ENCODE peak calls at places on chromosomes 11 and 22, in eight cellular contexts. One of them, this sample, is unnamed.

GRCh38 chr22:30266445-30267381 is at the start of gene OSM:
- DNase-seq in heart right ventricle: no peak
- DNase-seq in prostate gland: no peak
- DNase-seq in endothelial cell: no peak
- DNase-seq in upper lobe of right lung: peak
- DNase-seq in natural killer cell: peak
- DNase-seq in A549: no peak
- DNase-seq in WTC11: no peak
- DNase-seq in this sample: no peak

GRCh38 chr11:113474362-113475159 is 637 bp downstream of the DRD2 start:
- DNase-seq in heart right ventricle: peak
- DNase-seq in prostate gland: peak
- DNase-seq in endothelial cell: peak
- DNase-seq in upper lobe of right lung: peak
- DNase-seq in natural killer cell: peak
- DNase-seq in A549: peak
- DNase-seq in WTC11: peak
- DNase-seq in this sample: peak

GRCh38 chr22:36961626-36962025 is 48.2 kb downstream of the CSF2RB start:
- DNase-seq in heart right ventricle: no peak
- DNase-seq in prostate gland: no peak
- DNase-seq in endothelial cell: no peak
- DNase-seq in upper lobe of right lung: no peak
- DNase-seq in natural killer cell: no peak
- DNase-seq in A549: no peak
- DNase-seq in WTC11: no peak
- DNase-seq in this sample: no peak

GRCh38 chr11:88377661-88378060 is 40.1 kb upstream of the CTSC start:
- DNase-seq in heart right ventricle: no peak
- DNase-seq in prostate gland: no peak
- DNase-seq in endothelial cell: no peak
- DNase-seq in upper lobe of right lung: no peak
- DNase-seq in natural killer cell: no peak
- DNase-seq in A549: no peak
- DNase-seq in WTC11: no peak
- DNase-seq in this sample: no peak

GRCh38 chr22:28051787-28052356 is 132.8 kb upstream of the PITPNB start:
- DNase-seq in heart right ventricle: peak
- DNase-seq in prostate gland: peak
- DNase-seq in endothelial cell: peak
- DNase-seq in upper lobe of right lung: peak
- DNase-seq in natural killer cell: no peak
- DNase-seq in A549: peak
- DNase-seq in WTC11: peak
- DNase-seq in this sample: peak

GRCh38 chr11:69156673-69157155 is 979 bp downstream of the SMIM38 start:
- DNase-seq in heart right ventricle: no peak
- DNase-seq in prostate gland: no peak
- DNase-seq in endothelial cell: no peak
- DNase-seq in upper lobe of right lung: peak
- DNase-seq in natural killer cell: no peak
- DNase-seq in A549: no peak
- DNase-seq in WTC11: no peak
- DNase-seq in this sample: no peak

GRCh38 chr11:17714356-17714854 is 5.0 kb upstream of the MYOD1 start:
- DNase-seq in heart right ventricle: peak
- DNase-seq in prostate gland: no peak
- DNase-seq in endothelial cell: no peak
- DNase-seq in upper lobe of right lung: no peak
- DNase-seq in natural killer cell: no peak
- DNase-seq in A549: no peak
- DNase-seq in WTC11: peak
- DNase-seq in this sample: peak

GRCh38 chr11:65206441-65206841 is 24.7 kb downstream of the CAPN1 start:
- DNase-seq in heart right ventricle: no peak
- DNase-seq in prostate gland: no peak
- DNase-seq in endothelial cell: no peak
- DNase-seq in upper lobe of right lung: no peak
- DNase-seq in natural killer cell: no peak
- DNase-seq in A549: no peak
- DNase-seq in WTC11: no peak
- DNase-seq in this sample: no peak

GRCh38 chr22:37370306-37370979 is 56.8 kb downstream of the ELFN2 start:
- DNase-seq in heart right ventricle: peak
- DNase-seq in prostate gland: peak
- DNase-seq in endothelial cell: no peak
- DNase-seq in upper lobe of right lung: peak
- DNase-seq in natural killer cell: no peak
- DNase-seq in A549: no peak
- DNase-seq in WTC11: no peak
- DNase-seq in this sample: no peak

GRCh38 chr11:130560000-130560852 is 111.8 kb downstream of the ADAMTS15 start:
- DNase-seq in heart right ventricle: no peak
- DNase-seq in prostate gland: no peak
- DNase-seq in endothelial cell: no peak
- DNase-seq in upper lobe of right lung: no peak
- DNase-seq in natural killer cell: no peak
- DNase-seq in A549: no peak
- DNase-seq in WTC11: no peak
- DNase-seq in this sample: no peak

GRCh38 chr11:122690801-122691649 is 35.5 kb downstream of the UBASH3B start:
- DNase-seq in heart right ventricle: peak
- DNase-seq in prostate gland: no peak
- DNase-seq in endothelial cell: no peak
- DNase-seq in upper lobe of right lung: no peak
- DNase-seq in natural killer cell: no peak
- DNase-seq in A549: no peak
- DNase-seq in WTC11: no peak
- DNase-seq in this sample: no peak

GRCh38 chr11:128733440-128734115 is 39.7 kb downstream of the FLI1 start:
- DNase-seq in heart right ventricle: no peak
- DNase-seq in prostate gland: no peak
- DNase-seq in endothelial cell: no peak
- DNase-seq in upper lobe of right lung: no peak
- DNase-seq in natural killer cell: no peak
- DNase-seq in A549: no peak
- DNase-seq in WTC11: peak
- DNase-seq in this sample: no peak

GRCh38 chr11:114562166-114562916 is 2.7 kb upstream of the NXPE1 start:
- DNase-seq in heart right ventricle: no peak
- DNase-seq in prostate gland: no peak
- DNase-seq in endothelial cell: no peak
- DNase-seq in upper lobe of right lung: no peak
- DNase-seq in natural killer cell: no peak
- DNase-seq in A549: no peak
- DNase-seq in WTC11: no peak
- DNase-seq in this sample: no peak

GRCh38 chr11:67033661-67034166 is 10.8 kb downstream of the SYT12 start:
- DNase-seq in heart right ventricle: no peak
- DNase-seq in prostate gland: no peak
- DNase-seq in endothelial cell: no peak
- DNase-seq in upper lobe of right lung: no peak
- DNase-seq in natural killer cell: no peak
- DNase-seq in A549: no peak
- DNase-seq in WTC11: no peak
- DNase-seq in this sample: no peak

GRCh38 chr22:49400136-49400865 is 427.4 kb downstream of the BRD1 start:
- DNase-seq in heart right ventricle: no peak
- DNase-seq in prostate gland: no peak
- DNase-seq in endothelial cell: no peak
- DNase-seq in upper lobe of right lung: no peak
- DNase-seq in natural killer cell: no peak
- DNase-seq in A549: no peak
- DNase-seq in WTC11: no peak
- DNase-seq in this sample: no peak

GRCh38 chr11:118263109-118263508 is 988 bp downstream of the MPZL2 start:
- DNase-seq in heart right ventricle: no peak
- DNase-seq in prostate gland: no peak
- DNase-seq in endothelial cell: no peak
- DNase-seq in upper lobe of right lung: no peak
- DNase-seq in natural killer cell: no peak
- DNase-seq in A549: no peak
- DNase-seq in WTC11: no peak
- DNase-seq in this sample: no peak

GRCh38 chr11:118263694-118264567 is at the start of gene MPZL2:
- DNase-seq in heart right ventricle: peak
- DNase-seq in prostate gland: peak
- DNase-seq in endothelial cell: peak
- DNase-seq in upper lobe of right lung: peak
- DNase-seq in natural killer cell: no peak
- DNase-seq in A549: no peak
- DNase-seq in WTC11: peak
- DNase-seq in this sample: peak

GRCh38 chr11:118260353-118260752 is 3.7 kb downstream of the MPZL2 start:
- DNase-seq in heart right ventricle: no peak
- DNase-seq in prostate gland: no peak
- DNase-seq in endothelial cell: no peak
- DNase-seq in upper lobe of right lung: no peak
- DNase-seq in natural killer cell: no peak
- DNase-seq in A549: no peak
- DNase-seq in WTC11: no peak
- DNase-seq in this sample: no peak

GRCh38 chr11:118259138-118259537 is 5.0 kb downstream of the MPZL2 start:
- DNase-seq in heart right ventricle: no peak
- DNase-seq in prostate gland: no peak
- DNase-seq in endothelial cell: no peak
- DNase-seq in upper lobe of right lung: no peak
- DNase-seq in natural killer cell: no peak
- DNase-seq in A549: no peak
- DNase-seq in WTC11: no peak
- DNase-seq in this sample: no peak

DNA sequence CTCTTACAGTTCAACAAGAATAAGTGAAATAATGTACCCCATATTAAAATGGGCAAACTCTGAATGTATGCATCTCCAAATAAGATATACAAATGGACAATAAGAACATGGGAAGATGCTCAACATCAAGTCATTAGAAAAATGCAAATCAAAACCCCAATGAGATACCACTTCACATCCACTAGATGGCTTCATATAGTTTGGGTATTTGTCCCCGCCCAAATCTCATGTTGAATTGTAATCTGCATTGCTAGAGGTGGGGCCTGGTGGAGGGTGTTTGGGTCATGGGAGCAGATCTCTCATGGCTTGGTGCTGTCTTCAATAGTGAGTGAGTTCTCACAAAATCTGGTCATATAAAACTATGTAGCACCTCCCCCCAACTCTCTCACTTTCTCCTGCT is 5.7 kb downstream of the MPZL2 start:
- DNase-seq in heart right ventricle: no peak
- DNase-seq in prostate gland: no peak
- DNase-seq in endothelial cell: no peak
- DNase-seq in upper lobe of right lung: no peak
- DNase-seq in natural killer cell: no peak
- DNase-seq in A549: no peak
- DNase-seq in WTC11: no peak
- DNase-seq in this sample: no peak
- TF ChIP-seq CTCF in heart right ventricle: no peak
- TF ChIP-seq CTCF in prostate gland: no peak
- TF ChIP-seq CTCF in endothelial cell: peak
- TF ChIP-seq CTCF in upper lobe of right lung: peak
- TF ChIP-seq CTCF in natural killer cell: no peak
- TF ChIP-seq CTCF in A549: no peak
- TF ChIP-seq CTCF in WTC11: no peak
- TF ChIP-seq CTCF in this sample: no peak

DNA sequence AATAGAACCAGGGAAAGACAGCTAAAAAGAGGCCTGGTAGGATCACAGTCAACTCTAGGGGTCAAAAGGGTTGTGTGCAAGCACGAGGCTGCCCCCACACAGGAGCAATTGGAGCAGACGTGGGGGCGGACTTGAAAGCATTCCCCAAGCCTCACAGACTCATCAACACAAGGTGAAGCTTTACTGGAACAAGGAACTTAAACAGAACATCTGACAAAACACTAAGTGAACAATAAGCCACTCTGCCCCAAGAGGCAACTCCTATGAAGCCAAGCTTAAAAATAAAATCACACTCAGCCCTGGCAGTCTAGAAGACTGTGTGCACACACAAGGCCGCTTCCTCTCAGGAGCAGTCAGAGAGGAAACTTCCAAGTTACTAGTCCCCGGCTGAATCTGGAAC is 32.2 kb upstream of the TEAD1 start:
- DNase-seq in heart right ventricle: no peak
- DNase-seq in prostate gland: no peak
- DNase-seq in endothelial cell: no peak
- DNase-seq in upper lobe of right lung: no peak
- DNase-seq in natural killer cell: no peak
- DNase-seq in A549: no peak
- DNase-seq in WTC11: no peak
- DNase-seq in this sample: no peak
- TF ChIP-seq CTCF in heart right ventricle: no peak
- TF ChIP-seq CTCF in prostate gland: no peak
- TF ChIP-seq CTCF in endothelial cell: no peak
- TF ChIP-seq CTCF in upper lobe of right lung: no peak
- TF ChIP-seq CTCF in natural killer cell: no peak
- TF ChIP-seq CTCF in A549: no peak
- TF ChIP-seq CTCF in WTC11: no peak
- TF ChIP-seq CTCF in this sample: no peak

GRCh38 chr22:42637555-42637954 is 2.8 kb downstream of the ATP5MGL start:
- DNase-seq in heart right ventricle: no peak
- DNase-seq in prostate gland: no peak
- DNase-seq in endothelial cell: no peak
- DNase-seq in upper lobe of right lung: no peak
- DNase-seq in natural killer cell: no peak
- DNase-seq in A549: no peak
- DNase-seq in WTC11: no peak
- DNase-seq in this sample: no peak
- TF ChIP-seq CTCF in heart right ventricle: no peak
- TF ChIP-seq CTCF in prostate gland: no peak
- TF ChIP-seq CTCF in endothelial cell: no peak
- TF ChIP-seq CTCF in upper lobe of right lung: no peak
- TF ChIP-seq CTCF in natural killer cell: no peak
- TF ChIP-seq CTCF in A549: no peak
- TF ChIP-seq CTCF in WTC11: no peak
- TF ChIP-seq CTCF in this sample: no peak

DNA sequence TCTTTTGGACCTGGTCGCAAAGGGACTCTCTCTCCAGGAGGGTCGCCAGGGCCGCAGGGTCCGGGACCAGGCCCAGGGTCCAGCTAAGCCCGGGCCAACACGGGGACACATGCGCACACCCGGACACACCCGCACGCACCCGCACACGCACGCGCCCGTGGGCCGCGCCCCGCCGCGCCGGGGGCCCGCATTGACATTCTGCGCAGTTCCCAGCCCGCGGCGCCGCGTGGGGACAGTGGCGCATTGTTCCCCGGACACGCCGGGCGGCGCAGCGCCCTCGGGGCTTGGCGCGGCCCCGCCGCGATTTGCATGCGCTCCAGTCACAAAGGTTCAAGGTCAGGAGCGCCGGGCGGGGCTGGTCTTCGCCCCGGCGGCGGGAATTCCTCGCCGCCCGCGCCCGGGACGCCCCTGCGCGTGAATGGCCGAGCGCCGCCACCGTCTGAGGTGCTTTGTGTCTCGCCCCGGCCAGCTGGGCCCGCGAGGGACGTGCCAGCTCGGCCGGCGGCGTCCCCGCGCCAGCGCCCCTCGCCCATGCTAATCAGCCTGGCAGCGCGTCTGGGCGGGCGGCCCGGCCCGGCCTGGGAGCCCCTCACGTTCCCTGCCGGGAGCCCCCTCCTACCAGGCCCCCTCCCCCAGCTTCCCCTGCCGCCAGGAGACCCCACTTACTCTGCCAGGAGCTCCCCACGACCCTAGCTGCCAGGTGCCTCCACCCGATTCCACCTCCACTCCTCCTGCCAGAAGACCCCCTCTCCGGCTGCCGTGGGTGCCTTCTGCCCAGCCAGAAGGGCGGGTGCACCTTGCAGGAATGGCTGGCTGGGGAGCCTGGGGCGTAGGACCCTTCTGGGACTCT is 50.5 kb upstream of the WNT7B start:
- DNase-seq in heart right ventricle: no peak
- DNase-seq in prostate gland: no peak
- DNase-seq in endothelial cell: no peak
- DNase-seq in upper lobe of right lung: peak
- DNase-seq in natural killer cell: no peak
- DNase-seq in A549: no peak
- DNase-seq in WTC11: peak
- DNase-seq in this sample: no peak
- TF ChIP-seq CTCF in heart right ventricle: peak
- TF ChIP-seq CTCF in prostate gland: no peak
- TF ChIP-seq CTCF in endothelial cell: no peak
- TF ChIP-seq CTCF in upper lobe of right lung: peak
- TF ChIP-seq CTCF in natural killer cell: no peak
- TF ChIP-seq CTCF in A549: no peak
- TF ChIP-seq CTCF in WTC11: no peak
- TF ChIP-seq CTCF in this sample: no peak

This sample was measured in mesothelial cell of epicardium.